ENCODE peak calls at places on chromosome 4, in four cellular contexts. J is aorta, G is right lobe of liver, C is breast epithelium. W is an unnamed sample.

GRCh38 chr4:39937683-39938268 is 39.9 kb downstream of the PDS5A start:
- DNase-seq in G (no peak), J (no peak), C (no peak), W (no peak)

GRCh38 chr4:94332983-94333590 is 9.5 kb downstream of the HPGDS start:
- DNase-seq in G (no peak), J (no peak), C (no peak), W (no peak)

GRCh38 chr4:1530356-1530755 is 124.1 kb upstream of the NKX1-1 start:
- DNase-seq in C (no peak), G (no peak), J (peak; percentile 46), W (no peak)

GRCh38 chr4:68175562-68176155 is 46.0 kb upstream of the TMPRSS11F start:
- DNase-seq in J (no peak), C (no peak), G (no peak), W (peak; percentile 55)

GRCh38 chr4:73208376-73208775 is 50.2 kb downstream of the ANKRD17 start:
- DNase-seq in C (no peak), G (no peak), J (no peak), W (no peak)

GRCh38 chr4:67087897-67088296 is 457.4 kb downstream of the CENPC start:
- DNase-seq in G (peak; percentile 63), C (no peak), J (no peak), W (peak; percentile 54)

GRCh38 chr4:138114434-138114833 is 127.7 kb downstream of the SLC7A11 start:
- DNase-seq in J (no peak), C (no peak), G (no peak), W (no peak)

GRCh38 chr4:41432889-41433288 is 105.1 kb upstream of the LIMCH1 start:
- DNase-seq in J (no peak), G (no peak), C (no peak), W (no peak)

GRCh38 chr4:156898373-156899117 is 73.1 kb downstream of the PDGFC start:
- DNase-seq in J (no peak), G (no peak), C (no peak), W (no peak)

GRCh38 chr4:1011022-1011694 is at the start of gene FGFRL1:
- DNase-seq in C (peak; percentile 76), G (peak; percentile 97), J (peak; percentile 99), W (peak; percentile 69)

GRCh38 chr4:154559141-154559841 is 3.5 kb upstream of the FGB start:
- DNase-seq in J (no peak), C (no peak), G (peak; percentile 65), W (peak; percentile 35)

GRCh38 chr4:24800273-24800880 is 5.0 kb downstream of the SOD3 start:
- DNase-seq in G (no peak), J (no peak), C (no peak), W (no peak)

GRCh38 chr4:142696334-142697122 is 149.6 kb downstream of the INPP4B start:
- DNase-seq in J (no peak), G (no peak), C (no peak), W (peak; percentile 48)
- H3K4me3 ChIP-seq in J (no peak overlapping the region), G (no peak overlapping the region), C (no peak overlapping the region), W (no peak overlapping the region)

DNA sequence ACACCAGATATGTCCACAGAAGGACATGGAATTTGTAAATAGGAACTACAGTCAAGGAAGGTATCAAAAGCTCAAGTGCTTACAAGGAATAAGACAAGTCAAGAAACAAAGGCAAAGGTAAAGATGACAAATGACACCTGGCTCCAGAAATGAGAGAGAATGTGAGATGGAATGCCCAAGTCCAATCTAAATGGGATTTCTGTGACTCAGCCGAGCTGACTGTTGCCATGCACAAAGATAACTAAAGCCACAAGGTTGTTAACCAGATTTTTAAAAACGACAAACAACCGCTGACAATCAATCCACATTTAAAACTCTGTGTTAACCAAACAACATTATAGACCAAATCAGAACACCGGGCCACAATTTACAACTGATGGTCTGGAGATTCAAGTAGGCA is 1.1 kb downstream of the NFXL1 start:
- DNase-seq in G (no peak), J (no peak), C (no peak), W (no peak)
- H3K4me3 ChIP-seq in G (peak overlapping the region; percentile 91), J (peak overlapping the region; percentile 85), C (peak overlapping the region; percentile 86), W (peak overlapping the region; percentile 87)

GRCh38 chr4:182447938-182448280 is 204.7 kb downstream of the TENM3 start:
- DNase-seq in C (no peak), J (no peak), G (no peak), W (no peak)
- H3K4me3 ChIP-seq in C (peak overlapping the region; percentile 70), J (peak overlapping the region; percentile 63), G (peak overlapping the region; percentile 61), W (no peak overlapping the region)

GRCh38 chr4:160276785-160277325 is 1174.0 kb downstream of the RAPGEF2 start:
- DNase-seq in G (no peak), C (no peak), J (no peak), W (no peak)
- H3K4me3 ChIP-seq in G (no peak overlapping the region), C (no peak overlapping the region), J (no peak overlapping the region), W (no peak overlapping the region)